ENCODE peak calls at places on chromosomes 1 and 21, in five cellular contexts. X is CD8-positive, alpha-beta memory T cell; Y is adrenal gland; L is left ventricle myocardium inferior; N is prostate gland. V is an unnamed sample. For H3K4me1 and H3K27me3, the result is how much of the 10 kb centered on the place peaks cover.

GRCh38 chr1:245888809-245889208 is 618.3 kb downstream of the SMYD3 start:
- DNase-seq in X (no peak), Y (peak), L (no peak), N (no peak), V (no peak)

GRCh38 chr1:98256700-98257099 is 335.9 kb upstream of the DPYD start:
- DNase-seq in X (no peak), Y (no peak), L (no peak), N (no peak), V (no peak)

GRCh38 chr1:7298749-7299151 is 472.3 kb upstream of the VAMP3 start:
- DNase-seq in X (no peak), Y (no peak), L (no peak), N (no peak), V (no peak)

GRCh38 chr1:197130677-197131304 is 15.7 kb downstream of the ASPM start:
- DNase-seq in X (no peak), Y (no peak), L (no peak), N (no peak), V (no peak)

GRCh38 chr1:200908158-200908868 is 13.6 kb downstream of the INAVA start:
- DNase-seq in X (no peak), Y (no peak), L (no peak), N (peak), V (peak)

GRCh38 chr21:41847066-41847804 is 31.9 kb downstream of the PRDM15 start:
- DNase-seq in X (no peak), Y (no peak), L (no peak), N (no peak), V (peak)

GRCh38 chr1:180213401-180214177 is 16.5 kb upstream of the LHX4 start:
- DNase-seq in X (peak), Y (no peak), L (no peak), N (no peak), V (peak)

GRCh38 chr1:226779536-226779935 is 40.5 kb upstream of the ITPKB start:
- DNase-seq in X (no peak), Y (no peak), L (no peak), N (no peak), V (no peak)

GRCh38 chr1:29825941-29826415 is 589.7 kb downstream of the PTPRU start:
- DNase-seq in X (no peak), Y (no peak), L (no peak), N (no peak), V (no peak)

GRCh38 chr1:215543191-215543606 is 23.9 kb upstream of the KCTD3 start:
- DNase-seq in X (no peak), Y (peak), L (no peak), N (peak), V (no peak)

GRCh38 chr1:89689234-89689633 is 56.3 kb downstream of the LRRC8C start:
- DNase-seq in X (no peak), Y (no peak), L (no peak), N (no peak), V (no peak)

GRCh38 chr1:27153549-27153886 is 1.4 kb downstream of the SLC9A1 start:
- DNase-seq in X (no peak), Y (no peak), L (no peak), N (peak), V (no peak)

GRCh38 chr1:111203681-111204210 is 3.3 kb upstream of the DENND2D start:
- DNase-seq in X (peak), Y (peak), L (peak), N (peak), V (peak)

GRCh38 chr21:35226960-35227741 is 178.0 kb upstream of the RUNX1 start:
- DNase-seq in X (peak), Y (no peak), L (no peak), N (no peak), V (no peak)

GRCh38 chr1:28104866-28105467 is 16.6 kb upstream of the EYA3 start:
- DNase-seq in X (no peak), Y (peak), L (no peak), N (no peak), V (no peak)

GRCh38 chr1:202588644-202589189 is 121.5 kb downstream of the SYT2 start:
- DNase-seq in X (no peak), Y (no peak), L (no peak), N (no peak), V (no peak)

GRCh38 chr1:155940531-155940992 is 876 bp upstream of the RXFP4 start:
- DNase-seq in X (no peak), Y (peak), L (no peak), N (no peak), V (no peak)

GRCh38 chr1:155938220-155938627 is 3.2 kb upstream of the RXFP4 start:
- DNase-seq in X (no peak), Y (peak), L (no peak), N (peak), V (no peak)

GRCh38 chr1:155941845-155942507 is 538 bp downstream of the RXFP4 start:
- DNase-seq in X (no peak), Y (no peak), L (no peak), N (no peak), V (no peak)

GRCh38 chr1:155942578-155943141 is 1.2 kb downstream of the RXFP4 start:
- DNase-seq in X (no peak), Y (no peak), L (no peak), N (no peak), V (no peak)

GRCh38 chr1:155940993-155941844 is at the start of gene RXFP4:
- DNase-seq in X (no peak), Y (no peak), L (no peak), N (no peak), V (no peak)
- H3K4me1 ChIP-seq in X (under half), Y (under half), L (half or more), N (under half), V (under half)

GRCh38 chr21:44729336-44730027 is 18.1 kb upstream of the TSPEAR start:
- DNase-seq in X (no peak), Y (no peak), L (no peak), N (no peak), V (no peak)
- H3K27me3 ChIP-seq in X (under half), Y (under half), L (under half), N (under half), V (under half)

DNA sequence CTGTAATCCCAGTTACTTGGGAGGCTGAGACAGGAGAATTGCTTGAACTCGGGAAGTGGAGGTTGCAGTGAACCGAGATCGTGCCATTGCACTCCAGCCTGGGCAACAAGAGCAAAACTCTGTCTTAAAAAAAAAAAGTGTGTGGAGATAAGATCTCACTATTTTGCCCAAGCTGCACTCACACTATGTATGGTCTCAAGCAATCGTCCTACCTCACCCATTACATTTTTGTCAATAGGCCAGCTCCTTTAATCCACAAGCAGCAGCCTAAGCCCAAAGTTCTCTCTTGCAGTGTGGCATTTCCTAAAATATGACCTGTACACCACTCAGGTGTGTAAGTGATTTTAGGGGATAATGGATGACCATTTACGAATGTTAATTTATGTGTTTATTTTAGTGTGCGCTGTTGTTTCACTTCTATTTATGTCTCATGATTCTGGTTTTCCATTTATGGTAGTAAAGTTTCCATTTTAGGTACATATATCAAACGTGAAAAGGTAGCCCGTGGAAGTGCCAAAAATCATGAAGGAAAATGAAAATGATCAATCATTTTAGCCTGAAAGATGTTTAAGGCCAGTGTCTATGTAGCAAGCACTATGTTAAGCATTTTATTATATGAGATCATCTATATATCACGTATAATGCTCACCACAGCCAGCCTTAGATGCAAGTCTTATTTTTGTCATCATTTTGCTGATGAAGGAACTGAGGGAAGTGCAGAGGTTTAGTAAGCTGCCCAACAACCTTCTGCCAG is 5.6 kb downstream of the LCK start:
- DNase-seq in X (no peak), Y (no peak), L (no peak), N (no peak), V (no peak)
- H3K4me1 ChIP-seq in X (under half), Y (under half), L (under half), N (under half), V (under half)

DNA sequence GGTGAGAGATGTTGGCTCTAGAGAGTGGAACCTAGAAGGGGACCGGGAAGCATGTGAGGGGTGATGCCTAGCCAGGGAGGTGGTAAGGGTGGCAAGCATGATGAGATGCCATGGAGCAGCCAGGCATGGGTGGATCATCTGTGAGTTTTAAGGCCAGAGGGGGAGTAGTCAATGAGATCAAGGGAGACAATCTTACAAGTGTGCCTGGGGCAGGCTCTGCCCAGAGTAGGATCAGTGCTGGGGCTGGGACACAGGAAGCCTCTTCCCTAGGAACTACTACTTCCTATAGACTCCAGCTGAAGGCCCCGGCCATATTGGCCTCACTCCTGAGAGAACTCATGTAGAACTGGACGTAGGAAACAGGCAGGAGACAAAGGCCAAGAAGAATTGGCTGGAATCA is 192.4 kb upstream of the CSF3R start:
- DNase-seq in X (no peak), Y (no peak), L (no peak), N (no peak), V (no peak)
- H3K27me3 ChIP-seq in X (under half), Y (under half), L (half or more), N (under half), V (under half)

V was measured in aorta.